ENCODE peak calls at places on chromosomes 12 and 14, in nine cellular contexts. D is bronchial epithelial cell; M is CD8-positive, alpha-beta memory T cell; W is AG10803; S is heart left ventricle; K is lower leg skin; P is psoas muscle; J is foreskin fibroblast; U is IMR-90. C is an unnamed sample.

GRCh38 chr12:112198120-112198733 is 72.9 kb downstream of the TRAFD1 start:
- DNase-seq in K (no peak), S (peak), M (peak), P (no peak), J (peak), U (peak), W (peak), D (peak), C (peak)

GRCh38 chr12:27999521-27999920 is 27.0 kb upstream of the PTHLH start:
- DNase-seq in K (no peak), U (peak), S (no peak), W (peak), M (no peak), J (peak), D (peak), P (no peak), C (peak)

GRCh38 chr12:18323159-18323558 is 61.8 kb downstream of the PIK3C2G start:
- DNase-seq in K (no peak), S (no peak), D (no peak), M (no peak), U (peak), W (peak), P (no peak), J (peak), C (peak)

GRCh38 chr14:75835156-75836141 is 146.3 kb downstream of the TGFB3 start:
- DNase-seq in U (no peak), J (no peak), W (peak), S (no peak), M (no peak), P (no peak), D (no peak), K (no peak), C (no peak)

GRCh38 chr12:1216560-1216959 is 225.5 kb downstream of the ERC1 start:
- DNase-seq in D (peak), K (no peak), J (no peak), P (no peak), M (no peak), S (no peak), W (no peak), U (no peak), C (no peak)

GRCh38 chr12:49482095-49483051 is 56.5 kb upstream of the KCNH3 start:
- DNase-seq in D (peak), M (no peak), W (no peak), P (no peak), U (peak), J (no peak), K (no peak), S (no peak), C (no peak)

GRCh38 chr12:47883663-47884195 is 21.1 kb downstream of the VDR start:
- DNase-seq in D (no peak), K (no peak), J (no peak), M (no peak), P (no peak), W (no peak), S (no peak), U (no peak), C (no peak)

GRCh38 chr12:29039013-29039412 is 110.1 kb upstream of the FAR2 start:
- DNase-seq in D (no peak), P (no peak), U (peak), K (no peak), W (peak), M (no peak), S (no peak), J (peak), C (peak)

GRCh38 chr14:24734917-24735500 is 101.0 kb upstream of the GZMB start:
- DNase-seq in S (no peak), P (no peak), U (peak), K (no peak), W (peak), J (peak), D (peak), M (peak), C (peak)

GRCh38 chr12:95385646-95386045 is 88.3 kb upstream of the METAP2 start:
- DNase-seq in W (peak), P (no peak), K (no peak), S (no peak), M (no peak), J (peak), D (no peak), U (peak), C (peak)

GRCh38 chr12:106804668-106805067 is 30.2 kb downstream of the RIC8B start:
- DNase-seq in U (no peak), D (no peak), K (no peak), M (no peak), J (no peak), S (no peak), P (no peak), W (no peak), C (no peak)

GRCh38 chr12:106956048-106956935 is 585 bp downstream of the TMEM263 start:
- DNase-seq in K (peak), D (peak), S (peak), M (peak), J (peak), P (peak), W (peak), U (peak), C (peak)

GRCh38 chr12:109291531-109292341 is 17.3 kb downstream of the FOXN4 start:
- DNase-seq in K (no peak), D (no peak), S (peak), U (no peak), P (peak), W (peak), M (no peak), J (peak), C (no peak)

GRCh38 chr14:68510201-68510600 is 282.7 kb downstream of the ZFP36L1 start:
- DNase-seq in M (no peak), J (peak), P (peak), S (peak), K (peak), D (no peak), W (peak), U (peak), C (peak)

GRCh38 chr14:86933460-86933859 is 1059.5 kb downstream of the GALC start:
- DNase-seq in W (no peak), P (no peak), M (no peak), K (no peak), J (no peak), U (peak), S (no peak), D (no peak), C (no peak)

GRCh38 chr14:104220225-104221070 is 82.1 kb downstream of the KIF26A start:
- DNase-seq in W (no peak), S (no peak), P (peak), D (no peak), M (no peak), J (no peak), K (no peak), U (no peak), C (no peak)

GRCh38 chr12:1606021-1606622 is 11.7 kb upstream of the FBXL14 start:
- DNase-seq in K (peak), W (peak), D (peak), M (no peak), P (peak), S (peak), U (peak), J (peak), C (no peak)

GRCh38 chr14:38238332-38238731 is 17.6 kb downstream of the CLEC14A start:
- DNase-seq in W (peak), D (no peak), K (no peak), P (no peak), U (peak), S (no peak), M (no peak), J (peak), C (no peak)

GRCh38 chr12:88417531-88417930 is 162.7 kb downstream of the KITLG start:
- DNase-seq in J (no peak), U (no peak), S (no peak), M (no peak), D (peak), K (no peak), P (no peak), W (no peak), C (no peak)

GRCh38 chr14:67620217-67620789 is 583 bp downstream of the ARG2 start:
- DNase-seq in D (peak), K (peak), P (no peak), S (peak), U (peak), J (no peak), M (no peak), W (no peak), C (no peak)

GRCh38 chr12:121059031-121059898 is 20.2 kb upstream of the OASL start:
- DNase-seq in S (no peak), J (no peak), M (no peak), W (no peak), K (peak), U (no peak), D (no peak), P (no peak), C (no peak)

GRCh38 chr12:85280138-85280983 is at the start of gene ALX1:
- DNase-seq in K (peak), J (peak), W (peak), U (peak), D (peak), S (no peak), P (peak), M (no peak), C (no peak)

GRCh38 chr12:48237048-48237630 is 34.0 kb upstream of the OR10AD1 start:
- DNase-seq in S (no peak), W (no peak), D (no peak), M (no peak), K (no peak), J (no peak), U (no peak), P (no peak), C (no peak)

GRCh38 chr14:49853572-49854375 is 1.2 kb upstream of the NEMF start:
- DNase-seq in M (peak), D (peak), P (peak), J (peak), U (peak), W (peak), S (peak), K (peak), C (peak)

GRCh38 chr12:31326689-31327659 is 1.0 kb upstream of the SINHCAF start:
- DNase-seq in K (no peak), D (no peak), P (no peak), S (no peak), M (no peak), W (no peak), U (no peak), J (no peak), C (no peak)

GRCh38 chr12:109539508-109539907 is 33.8 kb downstream of the MMAB start:
- DNase-seq in J (peak), W (peak), P (no peak), S (no peak), K (no peak), U (peak), D (peak), M (no peak), C (no peak)

GRCh38 chr14:36517242-36518030 is 2.6 kb downstream of the NKX2-1 start:
- DNase-seq in J (no peak), M (no peak), U (no peak), W (no peak), K (no peak), D (no peak), S (no peak), P (no peak), C (no peak)

GRCh38 chr12:100128509-100128908 is 14.2 kb downstream of the BLTP3B start:
- DNase-seq in S (no peak), D (peak), K (no peak), U (peak), J (peak), M (no peak), P (no peak), W (peak), C (no peak)

DNA sequence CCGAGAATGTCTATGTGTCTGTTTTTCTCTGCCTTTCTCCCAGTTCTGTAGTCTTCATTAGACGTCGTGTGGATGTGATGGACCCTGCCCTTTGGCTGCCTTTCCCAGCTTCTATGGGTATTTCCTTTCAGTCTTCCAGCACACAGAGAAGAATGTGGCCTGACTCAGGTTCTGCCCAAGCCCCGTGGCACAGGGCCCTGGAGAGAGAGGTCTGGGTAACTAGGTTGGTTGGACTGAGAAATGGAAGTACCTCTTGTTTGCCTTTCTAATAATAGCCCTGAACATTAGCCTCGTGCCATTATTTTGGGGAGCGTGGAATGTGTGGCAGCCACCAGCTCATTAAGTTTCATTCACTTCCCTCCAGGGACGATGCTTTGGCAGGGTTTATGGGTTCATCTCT is 3.9 kb downstream of the FOXJ2 start:
- DNase-seq in S (peak), P (peak), U (no peak), K (no peak), D (no peak), J (no peak), W (no peak), M (no peak), C (no peak)
- H3K4me3 ChIP-seq in S (no peak), P (peak), U (no peak), K (no peak), D (no peak), J (no peak), W (no peak), M (no peak), C (no peak)

GRCh38 chr14:76922599-76922998 is 96.4 kb downstream of the LRRC74A start:
- DNase-seq in M (no peak), S (no peak), P (no peak), D (no peak), K (no peak), U (peak), W (peak), J (no peak), C (no peak)
- H3K4me3 ChIP-seq in M (no peak), S (no peak), P (no peak), D (no peak), K (no peak), U (no peak), W (no peak), J (no peak), C (no peak)

DNA sequence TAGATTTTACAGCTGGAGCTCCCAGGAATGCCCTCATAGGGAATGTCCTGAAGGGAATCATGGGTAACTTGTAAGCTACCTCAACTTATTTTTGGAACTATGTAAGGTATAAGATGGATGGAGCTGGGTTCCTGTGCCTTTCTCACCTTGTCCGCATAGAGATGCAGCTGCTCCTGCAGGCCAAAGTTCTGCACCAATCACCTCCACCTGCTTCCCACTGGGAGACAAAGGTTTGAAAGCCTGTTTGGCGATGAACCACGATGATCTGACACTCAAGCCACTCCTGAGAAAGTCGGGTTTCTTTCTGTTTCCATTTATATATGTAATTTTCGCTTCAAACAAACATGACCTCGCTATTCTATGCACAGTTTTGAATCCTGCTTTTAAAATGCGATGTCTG is 604 bp upstream of the AKAP5 start:
- DNase-seq in M (no peak), P (no peak), S (no peak), K (no peak), U (no peak), D (no peak), J (no peak), W (no peak), C (no peak)
- H3K4me3 ChIP-seq in M (peak), P (peak), S (peak), K (no peak), U (peak), D (peak), J (peak), W (peak), C (peak)

DNA sequence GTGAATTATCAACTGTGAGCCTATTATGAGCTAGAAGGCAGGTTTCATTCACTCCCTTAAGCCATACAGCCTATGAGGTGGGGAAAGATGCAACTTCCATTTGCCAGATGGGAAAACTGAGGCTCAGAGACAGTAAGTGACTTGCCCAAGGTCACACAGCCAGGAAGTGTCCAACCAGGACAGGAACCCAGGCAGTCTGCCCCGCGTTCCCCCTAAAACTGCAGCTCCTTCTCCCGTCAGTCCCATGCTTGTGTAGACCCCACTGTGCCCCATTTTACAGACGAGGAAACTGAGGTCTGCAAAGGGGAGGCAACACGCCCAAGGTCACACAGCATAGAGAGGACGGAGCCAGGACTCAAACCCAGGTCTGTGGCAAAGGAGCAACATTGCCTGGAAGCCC is 50.6 kb downstream of the NCOR2 start:
- DNase-seq in P (no peak), W (no peak), U (no peak), S (no peak), D (no peak), J (no peak), M (no peak), K (no peak), C (no peak)
- H3K4me3 ChIP-seq in P (peak), W (peak), U (no peak), S (peak), D (peak), J (peak), M (no peak), K (no peak), C (peak)

GRCh38 chr14:54652890-54653201 is 85.9 kb downstream of the SAMD4A start:
- DNase-seq in U (no peak), K (no peak), S (no peak), P (no peak), D (no peak), M (no peak), J (no peak), W (no peak), C (no peak)
- H3K4me3 ChIP-seq in U (peak), K (no peak), S (peak), P (peak), D (no peak), M (no peak), J (peak), W (peak), C (peak)

DNA sequence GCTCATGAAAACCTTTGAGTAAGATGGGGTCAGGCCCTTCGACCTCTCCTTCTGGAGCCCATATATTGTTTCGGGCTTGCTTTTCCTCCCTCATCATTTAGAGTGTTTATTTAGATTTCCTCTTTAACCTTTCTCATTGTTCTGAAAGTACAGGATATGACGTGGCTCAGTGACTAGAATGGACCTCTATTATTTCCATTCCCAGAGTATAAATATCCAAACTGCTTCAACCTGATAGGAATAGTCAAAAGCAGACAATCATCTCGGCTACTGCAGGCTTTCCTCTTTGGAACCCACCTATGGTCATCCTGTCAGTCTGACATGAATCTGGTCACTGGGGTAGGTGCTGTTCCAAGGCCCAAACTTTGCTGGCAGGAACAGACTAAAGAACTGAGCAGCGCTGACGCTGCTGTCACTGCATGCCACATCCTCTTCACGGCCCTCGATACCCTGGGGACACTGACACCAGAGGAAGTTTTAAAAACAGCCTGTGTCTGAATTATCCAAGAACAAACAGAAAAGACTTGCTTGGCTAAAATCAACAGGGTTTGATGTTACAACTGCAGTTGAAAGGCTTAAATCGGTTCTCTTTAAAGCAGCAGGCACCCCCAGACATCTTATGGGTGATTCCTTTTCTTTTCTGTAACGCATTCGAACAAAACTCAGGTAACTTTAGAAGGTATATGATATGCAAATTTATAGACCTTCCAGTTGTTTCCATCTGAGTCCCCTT is 5.0 kb upstream of the DDX47 start:
- DNase-seq in W (no peak), M (peak), P (peak), K (peak), U (peak), J (peak), S (peak), D (peak), C (no peak)
- H3K4me3 ChIP-seq in W (peak), M (peak), P (peak), K (no peak), U (no peak), J (peak), S (peak), D (no peak), C (no peak)

DNA sequence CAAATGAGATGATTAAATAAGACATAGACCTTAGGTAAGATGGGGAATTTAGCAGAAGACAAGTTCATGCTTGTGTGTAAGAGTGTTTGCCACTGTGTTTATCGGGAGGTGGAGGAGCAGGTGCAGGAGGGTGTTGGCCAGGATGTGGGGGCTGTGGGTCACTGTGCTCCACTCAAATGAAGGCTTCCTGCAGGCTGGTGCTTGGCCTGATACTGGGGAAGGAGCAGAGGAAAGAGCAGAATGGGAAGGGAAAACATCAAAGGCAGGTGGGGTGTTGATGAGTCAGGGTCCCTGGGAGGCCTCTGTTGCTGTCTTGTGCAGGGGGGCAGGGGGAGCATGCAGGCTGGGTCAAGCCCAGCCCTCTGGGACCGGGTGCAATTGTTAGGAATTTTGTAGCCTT is 126.5 kb downstream of the TSPAN9 start:
- DNase-seq in P (no peak), D (peak), M (no peak), S (no peak), K (no peak), U (no peak), J (no peak), W (no peak), C (no peak)
- H3K4me3 ChIP-seq in P (no peak), D (no peak), M (no peak), S (peak), K (no peak), U (no peak), J (no peak), W (no peak), C (no peak)

DNA sequence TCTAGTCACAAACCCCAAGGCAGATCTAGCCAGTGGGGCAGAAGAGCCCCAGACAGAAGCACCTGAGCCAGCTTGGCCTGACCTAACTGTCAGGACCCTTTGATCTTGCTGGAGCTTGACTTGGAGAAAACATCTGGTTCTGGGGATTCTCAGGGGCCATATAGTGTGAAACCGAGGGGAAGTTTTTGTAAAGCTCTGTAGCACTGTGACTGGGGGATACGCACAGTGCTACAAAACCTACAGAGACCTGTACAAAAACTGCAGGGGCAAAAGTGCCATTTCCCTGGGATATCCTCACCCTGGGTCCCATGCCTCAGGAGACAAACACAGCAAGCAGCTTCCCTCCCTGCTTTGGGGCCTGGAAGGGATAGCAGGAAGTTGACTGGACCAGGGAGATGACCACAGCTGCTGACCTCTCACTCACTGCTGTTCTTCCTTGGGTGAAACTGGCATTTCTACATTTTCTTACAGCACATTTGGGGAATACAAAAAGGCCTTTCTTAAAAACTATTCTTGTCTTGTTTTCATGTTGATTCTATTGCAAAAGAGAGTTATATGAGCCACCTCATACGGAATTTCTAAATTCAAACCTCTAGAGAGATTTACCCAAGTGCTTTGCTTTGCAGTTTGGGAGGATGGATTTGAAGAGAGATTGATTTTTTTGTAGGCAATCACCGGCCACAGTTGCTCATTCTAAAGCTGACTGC is 140.0 kb downstream of the DAD1 start:
- DNase-seq in J (peak), M (no peak), K (no peak), W (peak), S (no peak), D (no peak), P (peak), U (peak), C (no peak)
- H3K4me3 ChIP-seq in J (no peak), M (no peak), K (no peak), W (no peak), S (no peak), D (no peak), P (no peak), U (no peak), C (no peak)